ENCODE peak calls at places on chromosomes 3 and 15, in ten cellular contexts. Q, O, Y, W, T, P, Z, I, B and V are unnamed samples.

GRCh38 chr3:141686477-141687280 is 51.4 kb upstream of the RNF7 start:
- DNase-seq in I (peak; percentile 76), W (peak; percentile 94), Q (peak; percentile 38), B (peak; percentile 79), Z (no peak), Y (no peak), T (peak; percentile 40), O (no peak), P (no peak), V (peak; percentile 9)

GRCh38 chr3:49805367-49805782 is 2.3 kb downstream of the INKA1 start:
- DNase-seq in I (peak; percentile 94), P (peak; percentile 80), Q (peak; percentile 66), T (peak; percentile 85), W (no peak), B (peak; percentile 56), Z (peak; percentile 41), O (no peak), Y (no peak), V (no peak)

GRCh38 chr3:49716691-49717538 is 2.6 kb downstream of the AMIGO3 start:
- DNase-seq in I (peak; percentile 60), O (no peak), P (no peak), Q (no peak), T (no peak), B (no peak), W (peak; percentile 47), Z (peak; percentile 78), Y (no peak), V (no peak)

GRCh38 chr3:66473181-66473580 is 27.6 kb downstream of the LRIG1 start:
- DNase-seq in Q (no peak), Y (no peak), B (no peak), T (no peak), P (no peak), Z (no peak), I (no peak), O (no peak), W (no peak), V (no peak)

GRCh38 chr15:68389041-68389930 is 42.7 kb downstream of the ITGA11 start:
- DNase-seq in Q (peak; percentile 10), B (peak; percentile 5), O (no peak), W (peak; percentile 27), Y (no peak), I (peak; percentile 18), T (no peak), P (no peak), Z (no peak), V (no peak)

GRCh38 chr3:171282041-171282440 is 178.2 kb downstream of the TNIK start:
- DNase-seq in Y (no peak), P (no peak), I (no peak), Q (no peak), Z (no peak), O (no peak), B (peak; percentile 51), W (no peak), T (peak; percentile 25), V (no peak)

GRCh38 chr3:115853083-115853482 is 229.8 kb downstream of the GAP43 start:
- DNase-seq in Y (no peak), Z (no peak), T (no peak), I (no peak), Q (no peak), P (no peak), W (no peak), O (no peak), B (no peak), V (no peak)

GRCh38 chr15:78177447-78177873 is 28.3 kb downstream of the IDH3A start:
- DNase-seq in W (no peak), Z (peak; percentile 42), T (peak; percentile 30), B (no peak), Q (no peak), I (no peak), P (peak; percentile 40), O (peak; percentile 61), Y (no peak), V (peak; percentile 43)

GRCh38 chr15:85543741-85544155 is 163.3 kb downstream of the AKAP13 start:
- DNase-seq in Q (peak; percentile 84), I (peak; percentile 88), Z (peak; percentile 34), P (peak; percentile 70), O (no peak), Y (no peak), W (peak; percentile 62), B (peak; percentile 53), T (peak; percentile 94), V (no peak)

GRCh38 chr3:80688814-80689213 is 921.0 kb upstream of the ROBO1 start:
- DNase-seq in Y (no peak), I (no peak), W (no peak), P (no peak), Q (no peak), T (peak; percentile 8), O (no peak), B (no peak), Z (no peak), V (no peak)

GRCh38 chr3:44280077-44280476 is 38.4 kb downstream of the TOPAZ1 start:
- DNase-seq in Z (no peak), W (no peak), T (no peak), I (no peak), Y (no peak), P (no peak), B (no peak), Q (no peak), O (no peak), V (no peak)

DNA sequence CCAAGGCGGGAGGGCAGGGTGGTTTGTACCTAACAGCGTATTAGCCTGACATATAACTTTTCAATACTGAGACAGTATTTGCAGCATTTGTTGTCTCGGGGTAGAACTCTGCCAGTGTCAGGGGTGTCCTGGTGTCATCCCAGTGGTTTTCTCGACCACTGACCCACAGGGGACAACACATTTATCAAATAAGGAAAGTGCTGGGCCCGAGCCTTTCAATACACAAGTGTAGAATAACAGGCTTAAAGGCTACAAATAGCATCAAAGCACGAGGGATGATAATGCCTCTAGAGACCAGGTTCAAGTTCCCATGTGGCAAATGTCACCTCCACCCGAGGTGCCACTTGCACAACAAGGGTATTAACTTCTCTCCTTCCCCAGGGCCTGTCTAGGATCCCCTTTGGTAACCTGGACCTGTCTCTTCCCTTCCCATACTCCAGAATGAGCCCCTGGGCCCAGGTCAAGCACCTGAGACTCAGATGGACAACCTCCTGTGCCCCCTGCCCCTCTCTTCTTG is 9.5 kb upstream of the SLC6A6 start:
- DNase-seq in B (no peak), Q (no peak), T (no peak), I (no peak), O (no peak), Y (no peak), W (no peak), P (no peak), Z (no peak), V (no peak)
- TF ChIP-seq POLR2A in B (no peak), Q (no peak), T (no peak), I (no peak), O (no peak), Y (no peak), W (no peak), P (no peak), Z (no peak), V (no peak)

DNA sequence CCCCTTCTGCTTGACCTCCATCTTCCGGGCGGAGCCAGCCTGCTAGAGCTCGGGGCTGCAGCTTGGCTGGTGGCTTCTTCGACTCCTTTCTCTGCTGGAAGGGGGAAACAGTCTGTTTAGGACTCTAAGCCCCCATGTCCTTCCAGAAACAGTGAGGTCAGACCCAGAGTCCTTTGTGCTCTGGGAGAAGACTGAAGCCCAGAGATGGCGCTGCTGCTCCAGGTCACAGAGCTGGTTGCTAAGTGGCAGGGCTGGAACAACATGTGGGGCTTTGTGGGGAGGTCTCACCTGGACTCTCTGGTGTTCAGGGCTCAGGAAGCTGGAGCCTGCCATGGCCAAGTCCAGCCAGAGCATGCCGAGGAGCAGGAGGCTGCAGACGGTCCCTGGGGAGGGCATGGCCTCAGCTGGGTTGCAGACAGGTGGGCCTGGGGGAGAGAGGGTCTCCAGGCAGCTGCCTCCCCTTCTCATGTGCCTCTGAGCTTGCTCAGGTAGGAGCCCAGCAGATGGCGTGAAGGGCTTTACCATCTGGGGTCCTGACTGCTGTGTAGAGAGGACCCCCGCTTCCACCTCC is 2.9 kb downstream of the GHRL start:
- DNase-seq in P (no peak), T (no peak), Z (peak; percentile 47), B (no peak), I (no peak), W (no peak), Q (no peak), Y (no peak), O (no peak), V (no peak)
- TF ChIP-seq POLR2A in P (no peak), T (no peak), Z (no peak), B (no peak), I (no peak), W (no peak), Q (no peak), Y (no peak), O (no peak), V (no peak)

GRCh38 chr3:112132975-112133448 is at the start of gene GCSAM:
- DNase-seq in O (no peak), Z (no peak), I (peak; percentile 70), B (peak; percentile 23), Y (no peak), P (peak; percentile 78), T (peak; percentile 57), Q (peak; percentile 51), W (no peak), V (no peak)

GRCh38 chr3:112130638-112130993 is 2.4 kb downstream of the GCSAM start:
- DNase-seq in B (no peak), W (no peak), T (no peak), Y (no peak), O (no peak), P (no peak), Z (no peak), Q (no peak), I (no peak), V (no peak)

GRCh38 chr3:112132554-112132953 is 494 bp downstream of the GCSAM start:
- DNase-seq in I (no peak), Z (no peak), B (no peak), O (no peak), P (no peak), T (no peak), Y (no peak), W (no peak), Q (no peak), V (no peak)

GRCh38 chr3:112131111-112131510 is 1.9 kb downstream of the GCSAM start:
- DNase-seq in Y (no peak), O (no peak), P (no peak), I (no peak), W (no peak), B (no peak), Q (no peak), Z (no peak), T (no peak), V (no peak)

DNA sequence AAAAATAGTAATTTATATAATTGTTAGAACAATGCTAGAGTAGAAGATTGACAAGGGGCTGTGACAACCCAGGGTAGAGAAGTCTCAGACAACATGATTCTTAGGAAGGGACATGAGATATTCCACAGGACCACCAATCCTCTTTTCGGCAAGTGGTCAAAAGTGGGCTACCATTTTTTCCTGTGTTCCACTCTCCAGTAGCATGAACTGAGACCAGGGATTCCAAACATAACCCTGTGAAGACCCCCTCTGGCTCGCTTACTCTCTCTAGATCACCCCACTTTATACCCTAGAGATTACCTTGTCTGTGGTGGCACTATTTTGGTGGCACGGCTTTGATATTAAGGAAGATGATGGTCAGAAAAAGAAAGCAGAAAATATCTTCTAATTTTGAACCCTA is 960 bp downstream of the GCSAM start:
- DNase-seq in O (no peak), I (no peak), Y (no peak), B (no peak), T (no peak), W (no peak), P (no peak), Z (no peak), Q (no peak), V (no peak)
- TF ChIP-seq POLR2A in O (no peak), I (no peak), Y (peak; percentile 77), B (no peak), T (no peak), W (no peak), P (no peak), Z (no peak), Q (no peak), V (no peak)

GRCh38 chr3:197590313-197590962 is 34.7 kb upstream of the BDH1 start:
- DNase-seq in Z (no peak), Q (peak; percentile 17), B (no peak), W (peak; percentile 92), O (no peak), P (no peak), T (peak; percentile 73), I (no peak), Y (no peak), V (no peak)
- TF ChIP-seq POLR2A in Z (no peak), Q (no peak), B (no peak), W (no peak), O (no peak), P (peak; percentile 29), T (peak; percentile 11), I (no peak), Y (no peak), V (no peak)